ENCODE peak calls at places on chromosomes 6 and 20, in five cellular contexts. A, K, R, U and O are unnamed samples.

GRCh38 chr6:56540232-56540631 is 102.5 kb downstream of the DST start:
- DNase-seq in A (no peak), K (no peak), R (no peak), U (no peak), O (no peak)

GRCh38 chr6:63537126-63537958 is 34.9 kb upstream of the LOC128125822 start:
- DNase-seq in A (no peak), K (no peak), R (no peak), U (no peak), O (no peak)

GRCh38 chr6:6471276-6471675 is 117.2 kb upstream of the LY86 start:
- DNase-seq in A (no peak), K (no peak), R (no peak), U (no peak), O (no peak)

GRCh38 chr20:53894707-53895384 is 175.5 kb downstream of the BCAS1 start:
- DNase-seq in A (no peak), K (no peak), R (no peak), U (no peak), O (no peak)

GRCh38 chr6:167279766-167280440 is 11.2 kb upstream of the UNC93A start:
- DNase-seq in A (no peak), K (no peak), R (no peak), U (no peak), O (no peak)

GRCh38 chr20:2708073-2708415 is 15.5 kb downstream of the EBF4 start:
- DNase-seq in A (no peak), K (no peak), R (no peak), U (no peak), O (no peak)

GRCh38 chr6:7777062-7777461 is 51.2 kb downstream of the BMP6 start:
- DNase-seq in A (no peak), K (no peak), R (no peak), U (no peak), O (no peak)

GRCh38 chr6:160791981-160792418 is 90.0 kb downstream of the PLG start:
- DNase-seq in A (no peak), K (no peak), R (no peak), U (no peak), O (no peak)

GRCh38 chr20:4038047-4038459 is 22.7 kb upstream of the RNF24 start:
- DNase-seq in A (no peak), K (no peak), R (peak), U (peak), O (no peak)

GRCh38 chr6:20402181-20403079 is 751 bp downstream of the E2F3 start:
- DNase-seq in A (no peak), K (peak), R (peak), U (peak), O (no peak)

GRCh38 chr6:86943819-86944407 is 6.6 kb downstream of the HTR1E start:
- DNase-seq in A (no peak), K (no peak), R (no peak), U (no peak), O (no peak)

GRCh38 chr6:3351105-3351676 is 92.4 kb downstream of the PSMG4 start:
- DNase-seq in A (no peak), K (no peak), R (no peak), U (no peak), O (no peak)

GRCh38 chr6:24535210-24535609 is 40.4 kb downstream of the ALDH5A1 start:
- DNase-seq in A (no peak), K (no peak), R (no peak), U (no peak), O (no peak)

GRCh38 chr6:105097288-105097687 is 82.5 kb downstream of the POPDC3 start:
- DNase-seq in A (no peak), K (no peak), R (no peak), U (no peak), O (no peak)

GRCh38 chr6:46421239-46421638 is 70.0 kb downstream of the RCAN2 start:
- DNase-seq in A (peak), K (no peak), R (peak), U (no peak), O (peak)

GRCh38 chr6:142902636-142903053 is 42.3 kb downstream of the HIVEP2 start:
- DNase-seq in A (peak), K (peak), R (peak), U (peak), O (peak)

GRCh38 chr6:138370631-138371451 is 6.9 kb upstream of the SMIM28 start:
- DNase-seq in A (no peak), K (no peak), R (no peak), U (no peak), O (no peak)

GRCh38 chr20:4117341-4117740 is 102.0 kb upstream of the RNF24 start:
- DNase-seq in A (no peak), K (no peak), R (no peak), U (no peak), O (no peak)

GRCh38 chr6:2706482-2706881 is 44.2 kb downstream of the MYLK4 start:
- DNase-seq in A (no peak), K (no peak), R (no peak), U (no peak), O (no peak)

GRCh38 chr20:62578294-62578897 is 63.9 kb upstream of the SLCO4A1 start:
- DNase-seq in A (no peak), K (no peak), R (no peak), U (no peak), O (no peak)